ENCODE peak calls at places on chromosome 1, in six cellular contexts. One of them, this sample, is unnamed.

GRCh38 chr1:160083968-160084770 is 2.8 kb downstream of the KCNJ9 start:
- DNase-seq in Peyer's patch: peak
- DNase-seq in HFFc6: no peak
- DNase-seq in head of caudate nucleus: peak
- DNase-seq in T1000: no peak
- DNase-seq in hepatocyte: peak
- DNase-seq in this sample: no peak

GRCh38 chr1:2970311-2971145 is 50.7 kb upstream of the ACTRT2 start:
- DNase-seq in Peyer's patch: peak
- DNase-seq in HFFc6: no peak
- DNase-seq in head of caudate nucleus: no peak
- DNase-seq in T1000: no peak
- DNase-seq in hepatocyte: no peak
- DNase-seq in this sample: peak

GRCh38 chr1:233143266-233143665 is 152.3 kb downstream of the PCNX2 start:
- DNase-seq in Peyer's patch: no peak
- DNase-seq in HFFc6: no peak
- DNase-seq in head of caudate nucleus: no peak
- DNase-seq in T1000: no peak
- DNase-seq in hepatocyte: no peak
- DNase-seq in this sample: no peak

GRCh38 chr1:23385119-23385621 is 15.5 kb upstream of the ZNF436 start:
- DNase-seq in Peyer's patch: no peak
- DNase-seq in HFFc6: no peak
- DNase-seq in head of caudate nucleus: no peak
- DNase-seq in T1000: no peak
- DNase-seq in hepatocyte: no peak
- DNase-seq in this sample: no peak

GRCh38 chr1:38889589-38889988 is 8.2 kb upstream of the GJA9 start:
- DNase-seq in Peyer's patch: no peak
- DNase-seq in HFFc6: no peak
- DNase-seq in head of caudate nucleus: no peak
- DNase-seq in T1000: no peak
- DNase-seq in hepatocyte: no peak
- DNase-seq in this sample: no peak

GRCh38 chr1:103110701-103111100 is 2.4 kb upstream of the COL11A1 start:
- DNase-seq in Peyer's patch: no peak
- DNase-seq in HFFc6: no peak
- DNase-seq in head of caudate nucleus: no peak
- DNase-seq in T1000: no peak
- DNase-seq in hepatocyte: no peak
- DNase-seq in this sample: no peak

GRCh38 chr1:202967684-202968281 is 726 bp upstream of the CYB5R1 start:
- DNase-seq in Peyer's patch: no peak
- DNase-seq in HFFc6: no peak
- DNase-seq in head of caudate nucleus: no peak
- DNase-seq in T1000: no peak
- DNase-seq in hepatocyte: peak
- DNase-seq in this sample: no peak

GRCh38 chr1:115137191-115137590 is 47.9 kb upstream of the TSPAN2 start:
- DNase-seq in Peyer's patch: no peak
- DNase-seq in HFFc6: no peak
- DNase-seq in head of caudate nucleus: no peak
- DNase-seq in T1000: no peak
- DNase-seq in hepatocyte: no peak
- DNase-seq in this sample: no peak

GRCh38 chr1:16207318-16208269 is 4.9 kb downstream of the ARHGEF19 start:
- DNase-seq in Peyer's patch: no peak
- DNase-seq in HFFc6: peak
- DNase-seq in head of caudate nucleus: no peak
- DNase-seq in T1000: peak
- DNase-seq in hepatocyte: peak
- DNase-seq in this sample: no peak

This sample was measured in posterior cingulate gyrus.